ENCODE peak calls at places on chromosomes 12 and 14, in ten cellular contexts. One of them, this sample, is unnamed. For H3K4me1, the result is how much of the 10 kb centered on the place peaks cover.

GRCh38 chr12:912466-913235 is 36.8 kb downstream of the RAD52 start:
- DNase-seq in gastrocnemius medialis: no peak
- DNase-seq in pancreas: no peak
- DNase-seq in neuronal stem cell: no peak
- DNase-seq in PC-9: no peak
- DNase-seq in neural progenitor cell: no peak
- DNase-seq in right lobe of liver: no peak
- DNase-seq in PC-3: no peak
- DNase-seq in HepG2: no peak
- DNase-seq in left lung: no peak
- DNase-seq in this sample: no peak

GRCh38 chr12:96136129-96136528 is 58.0 kb upstream of the ELK3 start:
- DNase-seq in gastrocnemius medialis: no peak
- DNase-seq in pancreas: no peak
- DNase-seq in neuronal stem cell: no peak
- DNase-seq in PC-9: no peak
- DNase-seq in neural progenitor cell: no peak
- DNase-seq in right lobe of liver: no peak
- DNase-seq in PC-3: no peak
- DNase-seq in HepG2: no peak
- DNase-seq in left lung: no peak
- DNase-seq in this sample: no peak

GRCh38 chr12:50297027-50297426 is 13.7 kb upstream of the LIMA1 start:
- DNase-seq in gastrocnemius medialis: no peak
- DNase-seq in pancreas: no peak
- DNase-seq in neuronal stem cell: no peak
- DNase-seq in PC-9: no peak
- DNase-seq in neural progenitor cell: no peak
- DNase-seq in right lobe of liver: no peak
- DNase-seq in PC-3: no peak
- DNase-seq in HepG2: no peak
- DNase-seq in left lung: no peak
- DNase-seq in this sample: no peak

GRCh38 chr12:79326663-79327062 is 364.1 kb downstream of the PAWR start:
- DNase-seq in gastrocnemius medialis: no peak
- DNase-seq in pancreas: no peak
- DNase-seq in neuronal stem cell: no peak
- DNase-seq in PC-9: no peak
- DNase-seq in neural progenitor cell: no peak
- DNase-seq in right lobe of liver: no peak
- DNase-seq in PC-3: peak
- DNase-seq in HepG2: no peak
- DNase-seq in left lung: no peak
- DNase-seq in this sample: no peak

GRCh38 chr14:104169765-104170113 is 31.4 kb downstream of the KIF26A start:
- DNase-seq in gastrocnemius medialis: no peak
- DNase-seq in pancreas: no peak
- DNase-seq in neuronal stem cell: no peak
- DNase-seq in PC-9: no peak
- DNase-seq in neural progenitor cell: peak
- DNase-seq in right lobe of liver: no peak
- DNase-seq in PC-3: no peak
- DNase-seq in HepG2: no peak
- DNase-seq in left lung: no peak
- DNase-seq in this sample: no peak

GRCh38 chr12:30399859-30400258 is 295.8 kb downstream of the IPO8 start:
- DNase-seq in gastrocnemius medialis: no peak
- DNase-seq in pancreas: no peak
- DNase-seq in neuronal stem cell: no peak
- DNase-seq in PC-9: no peak
- DNase-seq in neural progenitor cell: no peak
- DNase-seq in right lobe of liver: no peak
- DNase-seq in PC-3: no peak
- DNase-seq in HepG2: no peak
- DNase-seq in left lung: no peak
- DNase-seq in this sample: no peak

GRCh38 chr14:21399311-21399870 is 15.6 kb upstream of the SUPT16H start:
- DNase-seq in gastrocnemius medialis: no peak
- DNase-seq in pancreas: no peak
- DNase-seq in neuronal stem cell: no peak
- DNase-seq in PC-9: no peak
- DNase-seq in neural progenitor cell: no peak
- DNase-seq in right lobe of liver: no peak
- DNase-seq in PC-3: no peak
- DNase-seq in HepG2: no peak
- DNase-seq in left lung: no peak
- DNase-seq in this sample: no peak

GRCh38 chr12:132237772-132238486 is 91.5 kb downstream of the GALNT9 start:
- DNase-seq in gastrocnemius medialis: no peak
- DNase-seq in pancreas: no peak
- DNase-seq in neuronal stem cell: no peak
- DNase-seq in PC-9: no peak
- DNase-seq in neural progenitor cell: no peak
- DNase-seq in right lobe of liver: no peak
- DNase-seq in PC-3: no peak
- DNase-seq in HepG2: no peak
- DNase-seq in left lung: no peak
- DNase-seq in this sample: no peak

GRCh38 chr12:21940549-21940948 is 677 bp downstream of the ABCC9 start:
- DNase-seq in gastrocnemius medialis: no peak
- DNase-seq in pancreas: no peak
- DNase-seq in neuronal stem cell: no peak
- DNase-seq in PC-9: no peak
- DNase-seq in neural progenitor cell: no peak
- DNase-seq in right lobe of liver: no peak
- DNase-seq in PC-3: no peak
- DNase-seq in HepG2: no peak
- DNase-seq in left lung: no peak
- DNase-seq in this sample: no peak

GRCh38 chr14:91996951-91997371 is 42.9 kb downstream of the TRIP11 start:
- DNase-seq in gastrocnemius medialis: no peak
- DNase-seq in pancreas: no peak
- DNase-seq in neuronal stem cell: peak
- DNase-seq in PC-9: peak
- DNase-seq in neural progenitor cell: peak
- DNase-seq in right lobe of liver: no peak
- DNase-seq in PC-3: peak
- DNase-seq in HepG2: peak
- DNase-seq in left lung: no peak
- DNase-seq in this sample: no peak

GRCh38 chr12:103909811-103910210 is 20.4 kb upstream of the HSP90B1 start:
- DNase-seq in gastrocnemius medialis: no peak
- DNase-seq in pancreas: no peak
- DNase-seq in neuronal stem cell: no peak
- DNase-seq in PC-9: no peak
- DNase-seq in neural progenitor cell: no peak
- DNase-seq in right lobe of liver: no peak
- DNase-seq in PC-3: no peak
- DNase-seq in HepG2: no peak
- DNase-seq in left lung: no peak
- DNase-seq in this sample: no peak

GRCh38 chr14:75981426-75981825 is 369 bp downstream of the TGFB3 start:
- DNase-seq in gastrocnemius medialis: no peak
- DNase-seq in pancreas: peak
- DNase-seq in neuronal stem cell: peak
- DNase-seq in PC-9: no peak
- DNase-seq in neural progenitor cell: peak
- DNase-seq in right lobe of liver: no peak
- DNase-seq in PC-3: no peak
- DNase-seq in HepG2: peak
- DNase-seq in left lung: no peak
- DNase-seq in this sample: peak
- H3K4me1 ChIP-seq in gastrocnemius medialis: half or more
- H3K4me1 ChIP-seq in pancreas: under half
- H3K4me1 ChIP-seq in neuronal stem cell: under half
- H3K4me1 ChIP-seq in PC-9: under half
- H3K4me1 ChIP-seq in neural progenitor cell: under half
- H3K4me1 ChIP-seq in right lobe of liver: under half
- H3K4me1 ChIP-seq in PC-3: under half
- H3K4me1 ChIP-seq in HepG2: half or more
- H3K4me1 ChIP-seq in left lung: under half
- H3K4me1 ChIP-seq in this sample: under half

DNA sequence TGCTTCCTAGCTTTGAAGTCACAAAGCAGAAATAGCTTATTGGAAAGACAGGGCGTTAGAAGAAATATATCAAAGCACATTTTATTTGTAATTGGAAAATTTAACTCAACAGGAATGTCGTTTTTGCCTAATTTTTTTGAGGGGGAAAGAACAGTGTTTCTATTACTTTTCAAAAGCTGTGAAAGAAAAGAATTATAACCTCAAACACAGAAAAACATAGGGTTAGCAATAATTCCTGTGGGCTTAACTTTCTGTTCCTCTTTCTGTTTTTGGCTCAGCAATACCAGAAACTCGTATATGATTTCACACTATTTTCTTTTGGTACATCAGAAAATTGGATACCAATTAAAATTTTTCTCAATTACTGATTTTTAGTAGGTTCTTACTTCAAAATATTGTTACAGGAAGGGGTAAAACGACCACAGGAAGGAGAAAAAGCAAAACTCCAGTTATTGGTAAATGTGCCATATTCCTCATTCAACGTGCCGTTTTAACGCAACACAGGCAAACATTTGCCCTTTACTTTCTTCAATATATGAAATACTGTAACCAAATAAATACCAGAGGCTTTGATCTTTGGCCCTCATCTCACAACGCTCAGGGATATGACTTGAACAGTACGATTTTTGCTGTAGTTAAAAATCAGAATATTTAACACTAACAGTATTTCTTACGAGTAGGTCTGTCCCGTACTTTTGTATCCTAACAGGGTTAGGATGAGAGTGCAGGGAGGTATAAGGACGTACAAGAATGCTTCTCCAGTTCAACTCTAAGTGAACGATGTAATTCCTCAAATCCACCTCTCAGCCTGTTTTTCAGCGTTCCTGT is 1.3 kb upstream of the RNU6-7 start:
- DNase-seq in gastrocnemius medialis: no peak
- DNase-seq in pancreas: no peak
- DNase-seq in neuronal stem cell: no peak
- DNase-seq in PC-9: peak
- DNase-seq in neural progenitor cell: no peak
- DNase-seq in right lobe of liver: no peak
- DNase-seq in PC-3: no peak
- DNase-seq in HepG2: no peak
- DNase-seq in left lung: no peak
- DNase-seq in this sample: no peak
- H3K27ac ChIP-seq in gastrocnemius medialis: peak
- H3K27ac ChIP-seq in pancreas: no peak
- H3K27ac ChIP-seq in neuronal stem cell: no peak
- H3K27ac ChIP-seq in PC-9: peak
- H3K27ac ChIP-seq in neural progenitor cell: no peak
- H3K27ac ChIP-seq in right lobe of liver: peak
- H3K27ac ChIP-seq in PC-3: no peak
- H3K27ac ChIP-seq in HepG2: peak
- H3K27ac ChIP-seq in left lung: no peak
- H3K27ac ChIP-seq in this sample: peak

GRCh38 chr14:22502551-22502950 is 86.5 kb downstream of the DAD1 start:
- DNase-seq in gastrocnemius medialis: no peak
- DNase-seq in pancreas: no peak
- DNase-seq in neuronal stem cell: no peak
- DNase-seq in PC-9: no peak
- DNase-seq in neural progenitor cell: no peak
- DNase-seq in right lobe of liver: no peak
- DNase-seq in PC-3: no peak
- DNase-seq in HepG2: no peak
- DNase-seq in left lung: no peak
- DNase-seq in this sample: no peak

GRCh38 chr14:22506778-22507351 is 82.2 kb downstream of the DAD1 start:
- DNase-seq in gastrocnemius medialis: no peak
- DNase-seq in pancreas: no peak
- DNase-seq in neuronal stem cell: no peak
- DNase-seq in PC-9: no peak
- DNase-seq in neural progenitor cell: no peak
- DNase-seq in right lobe of liver: no peak
- DNase-seq in PC-3: no peak
- DNase-seq in HepG2: no peak
- DNase-seq in left lung: no peak
- DNase-seq in this sample: no peak

GRCh38 chr14:22505751-22506710 is 83.0 kb downstream of the DAD1 start:
- DNase-seq in gastrocnemius medialis: no peak
- DNase-seq in pancreas: no peak
- DNase-seq in neuronal stem cell: no peak
- DNase-seq in PC-9: no peak
- DNase-seq in neural progenitor cell: no peak
- DNase-seq in right lobe of liver: no peak
- DNase-seq in PC-3: no peak
- DNase-seq in HepG2: no peak
- DNase-seq in left lung: no peak
- DNase-seq in this sample: no peak

GRCh38 chr14:22508150-22508457 is 80.9 kb downstream of the DAD1 start:
- DNase-seq in gastrocnemius medialis: no peak
- DNase-seq in pancreas: no peak
- DNase-seq in neuronal stem cell: no peak
- DNase-seq in PC-9: no peak
- DNase-seq in neural progenitor cell: no peak
- DNase-seq in right lobe of liver: no peak
- DNase-seq in PC-3: no peak
- DNase-seq in HepG2: no peak
- DNase-seq in left lung: no peak
- DNase-seq in this sample: no peak

DNA sequence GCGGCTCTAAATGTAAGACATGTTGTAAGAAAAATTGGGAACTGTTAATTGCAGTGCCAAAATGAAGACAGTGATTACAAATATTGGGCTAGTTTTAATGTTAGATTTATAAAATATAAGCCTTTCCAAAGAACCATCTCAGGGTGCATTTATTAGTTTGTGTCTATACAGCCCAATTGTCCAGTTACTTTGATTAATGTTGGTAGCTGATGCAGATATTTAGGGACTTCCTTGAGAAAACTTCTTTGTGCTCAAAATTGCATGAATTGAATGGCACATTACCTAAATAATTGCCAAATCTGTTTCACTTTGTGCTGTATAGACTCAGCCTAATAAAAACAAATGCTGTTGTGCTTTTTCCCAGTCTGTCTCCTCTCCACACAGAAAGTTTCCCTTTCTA is 83.7 kb downstream of the DAD1 start:
- DNase-seq in gastrocnemius medialis: no peak
- DNase-seq in pancreas: no peak
- DNase-seq in neuronal stem cell: no peak
- DNase-seq in PC-9: no peak
- DNase-seq in neural progenitor cell: no peak
- DNase-seq in right lobe of liver: no peak
- DNase-seq in PC-3: no peak
- DNase-seq in HepG2: no peak
- DNase-seq in left lung: no peak
- DNase-seq in this sample: no peak
- H3K4me1 ChIP-seq in gastrocnemius medialis: under half
- H3K4me1 ChIP-seq in pancreas: under half
- H3K4me1 ChIP-seq in neuronal stem cell: under half
- H3K4me1 ChIP-seq in PC-9: under half
- H3K4me1 ChIP-seq in neural progenitor cell: under half
- H3K4me1 ChIP-seq in right lobe of liver: under half
- H3K4me1 ChIP-seq in PC-3: under half
- H3K4me1 ChIP-seq in HepG2: under half
- H3K4me1 ChIP-seq in left lung: under half
- H3K4me1 ChIP-seq in this sample: under half

DNA sequence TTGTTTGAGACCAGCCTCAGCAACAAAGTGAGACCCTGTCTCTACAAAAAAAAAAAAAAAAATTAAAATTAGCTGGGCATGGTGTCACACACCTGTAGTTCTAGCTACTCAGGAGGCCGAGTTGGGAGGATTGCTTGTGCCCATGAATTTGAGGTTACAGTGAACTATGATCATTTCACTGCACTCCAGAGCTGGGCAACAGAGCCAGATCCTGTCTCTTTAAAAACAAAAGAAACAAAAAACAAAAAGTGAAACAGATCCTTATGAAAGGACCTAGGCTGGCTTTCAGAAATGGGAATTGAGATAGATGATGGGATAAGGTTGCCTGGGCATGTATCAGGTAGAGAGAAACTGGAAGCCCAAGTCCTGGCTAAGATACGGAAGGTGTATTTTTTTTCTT is 13.9 kb downstream of the ACTR6 start:
- DNase-seq in gastrocnemius medialis: no peak
- DNase-seq in pancreas: no peak
- DNase-seq in neuronal stem cell: no peak
- DNase-seq in PC-9: no peak
- DNase-seq in neural progenitor cell: no peak
- DNase-seq in right lobe of liver: no peak
- DNase-seq in PC-3: no peak
- DNase-seq in HepG2: no peak
- DNase-seq in left lung: no peak
- DNase-seq in this sample: no peak
- H3K27ac ChIP-seq in gastrocnemius medialis: no peak
- H3K27ac ChIP-seq in pancreas: no peak
- H3K27ac ChIP-seq in neuronal stem cell: no peak
- H3K27ac ChIP-seq in PC-9: no peak
- H3K27ac ChIP-seq in neural progenitor cell: no peak
- H3K27ac ChIP-seq in right lobe of liver: peak
- H3K27ac ChIP-seq in PC-3: no peak
- H3K27ac ChIP-seq in HepG2: no peak
- H3K27ac ChIP-seq in left lung: no peak
- H3K27ac ChIP-seq in this sample: no peak